ENCODE peak calls at places on chromosomes 11 and 22, in eight cellular contexts. U is GM23248; D is CD8-positive, alpha-beta T cell; Z is IMR-90; H is fibroblast of lung; N is right lobe of liver; S is CD8-positive, alpha-beta memory T cell; X is tibial nerve. R is an unnamed sample.
A peak's percentile ranks its signal among the peaks of the same experiment; 100 is the strongest.

GRCh38 chr11:69166186-69167115 is 10.7 kb downstream of the SMIM38 start:
- DNase-seq in U (peak; percentile 90), D (no peak), Z (peak; percentile 93), H (peak; percentile 84), N (no peak), S (no peak), X (no peak), R (no peak)

GRCh38 chr11:20203836-20204235 is 43.6 kb upstream of the DBX1 start:
- DNase-seq in U (no peak), D (no peak), Z (no peak), H (no peak), N (no peak), S (no peak), X (no peak), R (no peak)

GRCh38 chr11:62471603-62472002 is 52.8 kb downstream of the SCGB1A1 start:
- DNase-seq in U (no peak), D (no peak), Z (no peak), H (no peak), N (no peak), S (no peak), X (no peak), R (no peak)

GRCh38 chr11:57567210-57567511 is 311 bp downstream of the UBE2L6 start:
- DNase-seq in U (peak; percentile 63), D (peak; percentile 42), Z (peak; percentile 13), H (no peak), N (no peak), S (no peak), X (peak; percentile 9), R (no peak)

GRCh38 chr11:2378527-2379210 is 1.6 kb downstream of the CD81 start:
- DNase-seq in U (peak; percentile 88), D (no peak), Z (peak; percentile 69), H (peak; percentile 83), N (no peak), S (no peak), X (peak; percentile 64), R (no peak)

GRCh38 chr11:69414773-69415187 is 66.7 kb upstream of the LINC01488 start:
- DNase-seq in U (no peak), D (no peak), Z (no peak), H (no peak), N (no peak), S (no peak), X (no peak), R (no peak)

GRCh38 chr22:20418211-20418788 is 19.3 kb downstream of the SCARF2 start:
- DNase-seq in U (peak; percentile 96), D (peak; percentile 69), Z (peak; percentile 80), H (peak; percentile 84), N (peak; percentile 83), S (peak; percentile 74), X (peak; percentile 71), R (peak; percentile 58)

GRCh38 chr22:26585104-26585790 is 4.7 kb downstream of the TPST2 start:
- DNase-seq in U (peak; percentile 93), D (no peak), Z (peak; percentile 79), H (peak; percentile 80), N (peak; percentile 85), S (no peak), X (no peak), R (no peak)

GRCh38 chr11:43359432-43359818 is 705 bp downstream of the TTC17 start:
- DNase-seq in U (peak; percentile 69), D (peak; percentile 22), Z (peak; percentile 28), H (peak; percentile 41), N (no peak), S (no peak), X (peak; percentile 5), R (peak; percentile 47)

GRCh38 chr11:116144387-116144958 is 628.3 kb downstream of the BUD13 start:
- DNase-seq in U (no peak), D (no peak), Z (no peak), H (no peak), N (no peak), S (no peak), X (no peak), R (no peak)

GRCh38 chr11:101474666-101475065 is 109.1 kb downstream of the TRPC6 start:
- DNase-seq in U (peak; percentile 40), D (no peak), Z (no peak), H (no peak), N (no peak), S (no peak), X (no peak), R (no peak)

GRCh38 chr22:42684462-42685195 is 35.4 kb upstream of the CYB5R3 start:
- DNase-seq in U (peak; percentile 56), D (no peak), Z (no peak), H (peak; percentile 31), N (no peak), S (no peak), X (peak; percentile 71), R (no peak)

GRCh38 chr11:43585877-43586608 is 94.5 kb upstream of the HSD17B12 start:
- DNase-seq in U (no peak), D (no peak), Z (no peak), H (no peak), N (no peak), S (no peak), X (no peak), R (no peak)

GRCh38 chr11:3866206-3866605 is 10.7 kb downstream of the STIM1 start:
- DNase-seq in U (no peak), D (peak; percentile 26), Z (no peak), H (no peak), N (peak; percentile 74), S (no peak), X (no peak), R (no peak)

GRCh38 chr11:131823772-131824171 is 453.4 kb downstream of the NTM start:
- DNase-seq in U (no peak), D (no peak), Z (no peak), H (no peak), N (no peak), S (no peak), X (no peak), R (no peak)

GRCh38 chr22:41974691-41975290 is 5.5 kb downstream of the SEPTIN3 start:
- DNase-seq in U (no peak), D (no peak), Z (no peak), H (no peak), N (no peak), S (no peak), X (no peak), R (no peak)

GRCh38 chr11:11513438-11513837 is 108.4 kb downstream of the GALNT18 start:
- DNase-seq in U (peak; percentile 50), D (no peak), Z (no peak), H (no peak), N (no peak), S (no peak), X (no peak), R (peak; percentile 76)

GRCh38 chr11:94933225-94934130 is 39.9 kb downstream of the CWC15 start:
- DNase-seq in U (peak; percentile 97), D (no peak), Z (peak; percentile 97), H (peak; percentile 92), N (no peak), S (no peak), X (peak; percentile 34), R (no peak)

GRCh38 chr11:104094576-104094975 is 58.1 kb downstream of the DDI1 start:
- DNase-seq in U (peak; percentile 62), D (no peak), Z (peak; percentile 66), H (no peak), N (no peak), S (no peak), X (no peak), R (no peak)

GRCh38 chr22:43303166-43303565 is 40.0 kb downstream of the SCUBE1 start:
- DNase-seq in U (no peak), D (no peak), Z (no peak), H (no peak), N (no peak), S (no peak), X (no peak), R (no peak)

GRCh38 chr11:86625544-86625943 is 46.9 kb downstream of the ME3 start:
- DNase-seq in U (peak; percentile 59), D (no peak), Z (no peak), H (no peak), N (no peak), S (no peak), X (no peak), R (no peak)

GRCh38 chr11:127994736-127995135 is 592.6 kb downstream of the ETS1 start:
- DNase-seq in U (peak; percentile 71), D (no peak), Z (peak; percentile 69), H (peak; percentile 3), N (no peak), S (no peak), X (no peak), R (no peak)

GRCh38 chr22:22855617-22856308 is 31.9 kb upstream of the IGLL5 start:
- DNase-seq in U (peak; percentile 59), D (peak; percentile 33), Z (no peak), H (no peak), N (no peak), S (peak; percentile 5), X (no peak), R (no peak)

GRCh38 chr22:30423296-30423958 is 2.1 kb upstream of the MTFP1 start:
- DNase-seq in U (peak; percentile 81), D (peak; percentile 53), Z (no peak), H (no peak), N (peak; percentile 93), S (peak; percentile 46), X (no peak), R (no peak)
- H3K4me3 ChIP-seq in U (peak overlapping the region; percentile 79), D (peak overlapping the region; percentile 69), Z (peak overlapping the region; percentile 48), H (peak overlapping the region; percentile 67), N (peak overlapping the region; percentile 51), S (peak overlapping the region; percentile 73), X (peak overlapping the region; percentile 59), R (peak overlapping the region; percentile 42)

GRCh38 chr22:31228425-31228824 is 16.3 kb downstream of the LIMK2 start:
- DNase-seq in U (no peak), D (no peak), Z (no peak), H (no peak), N (no peak), S (no peak), X (no peak), R (no peak)
- H3K4me1 ChIP-seq in U (peaks cover 7% of the 10 kb centered on the region), D (peaks cover 25% of the 10 kb centered on the region), Z (peaks cover 15% of the 10 kb centered on the region), H (peaks cover 7% of the 10 kb centered on the region), N (no peaks in the 10 kb centered on the region), S (peaks cover 31% of the 10 kb centered on the region), X (peaks cover 33% of the 10 kb centered on the region), R (peaks cover 3% of the 10 kb centered on the region)

GRCh38 chr22:38965614-38966378 is 8.4 kb downstream of the APOBEC3A start:
- DNase-seq in U (no peak), D (no peak), Z (no peak), H (no peak), N (no peak), S (no peak), X (no peak), R (no peak)

GRCh38 chr22:38966379-38966700 is 8.9 kb downstream of the APOBEC3A start:
- DNase-seq in U (no peak), D (no peak), Z (no peak), H (no peak), N (no peak), S (no peak), X (no peak), R (no peak)

GRCh38 chr22:38964989-38965388 is 7.6 kb downstream of the APOBEC3A start:
- DNase-seq in U (no peak), D (no peak), Z (no peak), H (no peak), N (no peak), S (no peak), X (no peak), R (no peak)

GRCh38 chr22:38963872-38964271 is 6.5 kb downstream of the APOBEC3A start:
- DNase-seq in U (no peak), D (no peak), Z (no peak), H (no peak), N (no peak), S (no peak), X (no peak), R (no peak)

GRCh38 chr22:38964306-38964705 is 6.9 kb downstream of the APOBEC3A start:
- DNase-seq in U (no peak), D (no peak), Z (no peak), H (no peak), N (no peak), S (no peak), X (no peak), R (no peak)
- H3K27me3 ChIP-seq in U (peaks cover 19% of the 10 kb centered on the region), D (no peaks in the 10 kb centered on the region), Z (peaks cover 51% of the 10 kb centered on the region), H (peaks cover 3% of the 10 kb centered on the region), N (no peaks in the 10 kb centered on the region), S (no peaks in the 10 kb centered on the region), X (no peaks in the 10 kb centered on the region), R (peaks cover 14% of the 10 kb centered on the region)

GRCh38 chr11:76152086-76152658 is 54.1 kb downstream of the WNT11 start:
- DNase-seq in U (peak; percentile 50), D (peak; percentile 77), Z (peak; percentile 65), H (peak; percentile 76), N (peak; percentile 88), S (peak; percentile 65), X (peak; percentile 93), R (peak; percentile 72)
- H3K4me3 ChIP-seq in U (no peak overlapping the region), D (peak overlapping the region; percentile 28), Z (no peak overlapping the region), H (peak overlapping the region; percentile 48), N (peak overlapping the region; percentile 26), S (peak overlapping the region; percentile 31), X (peak overlapping the region; percentile 19), R (no peak overlapping the region)